ENCODE peak calls at places on chromosomes 11 and 22, in five cellular contexts. One of them, this sample, is unnamed.

GRCh38 chr11:46916669-46917108 is 1.7 kb downstream of the LRP4 start:
- DNase-seq in astrocyte of the spinal cord: peak; percentile 68
- DNase-seq in fibroblast of mammary gland: peak; percentile 66
- DNase-seq in dorsolateral prefrontal cortex: peak; percentile 41
- DNase-seq in mucosa of descending colon: no peak
- DNase-seq in this sample: no peak

GRCh38 chr11:90344546-90344945 is 121.7 kb upstream of the CHORDC1 start:
- DNase-seq in mucosa of descending colon: no peak
- DNase-seq in dorsolateral prefrontal cortex: no peak
- DNase-seq in astrocyte of the spinal cord: no peak
- DNase-seq in fibroblast of mammary gland: no peak
- DNase-seq in this sample: no peak

GRCh38 chr11:123060265-123061000 is 1.5 kb downstream of the HSPA8 start:
- DNase-seq in dorsolateral prefrontal cortex: no peak
- DNase-seq in astrocyte of the spinal cord: no peak
- DNase-seq in fibroblast of mammary gland: no peak
- DNase-seq in mucosa of descending colon: no peak
- DNase-seq in this sample: no peak

GRCh38 chr11:44424841-44425240 is 114.9 kb upstream of the ALX4 start:
- DNase-seq in astrocyte of the spinal cord: no peak
- DNase-seq in fibroblast of mammary gland: no peak
- DNase-seq in mucosa of descending colon: no peak
- DNase-seq in dorsolateral prefrontal cortex: no peak
- DNase-seq in this sample: no peak

GRCh38 chr11:33701302-33701701 is 676 bp upstream of the C11orf91 start:
- DNase-seq in fibroblast of mammary gland: peak; percentile 87
- DNase-seq in astrocyte of the spinal cord: no peak
- DNase-seq in dorsolateral prefrontal cortex: no peak
- DNase-seq in mucosa of descending colon: no peak
- DNase-seq in this sample: no peak

GRCh38 chr11:45145421-45146071 is 893 bp upstream of the PRDM11 start:
- DNase-seq in dorsolateral prefrontal cortex: no peak
- DNase-seq in mucosa of descending colon: no peak
- DNase-seq in fibroblast of mammary gland: peak; percentile 34
- DNase-seq in astrocyte of the spinal cord: peak; percentile 45
- DNase-seq in this sample: no peak

GRCh38 chr11:1936072-1936780 is 10.9 kb upstream of the MRPL23 start:
- DNase-seq in fibroblast of mammary gland: no peak
- DNase-seq in dorsolateral prefrontal cortex: no peak
- DNase-seq in mucosa of descending colon: peak; percentile 37
- DNase-seq in astrocyte of the spinal cord: no peak
- DNase-seq in this sample: no peak

GRCh38 chr11:115199501-115199900 is 304.7 kb downstream of the CADM1 start:
- DNase-seq in astrocyte of the spinal cord: peak; percentile 45
- DNase-seq in fibroblast of mammary gland: no peak
- DNase-seq in mucosa of descending colon: no peak
- DNase-seq in dorsolateral prefrontal cortex: no peak
- DNase-seq in this sample: no peak

GRCh38 chr11:97622795-97623194 is 1233.0 kb downstream of the JRKL start:
- DNase-seq in dorsolateral prefrontal cortex: no peak
- DNase-seq in fibroblast of mammary gland: no peak
- DNase-seq in mucosa of descending colon: no peak
- DNase-seq in astrocyte of the spinal cord: peak; percentile 15
- DNase-seq in this sample: no peak

DNA sequence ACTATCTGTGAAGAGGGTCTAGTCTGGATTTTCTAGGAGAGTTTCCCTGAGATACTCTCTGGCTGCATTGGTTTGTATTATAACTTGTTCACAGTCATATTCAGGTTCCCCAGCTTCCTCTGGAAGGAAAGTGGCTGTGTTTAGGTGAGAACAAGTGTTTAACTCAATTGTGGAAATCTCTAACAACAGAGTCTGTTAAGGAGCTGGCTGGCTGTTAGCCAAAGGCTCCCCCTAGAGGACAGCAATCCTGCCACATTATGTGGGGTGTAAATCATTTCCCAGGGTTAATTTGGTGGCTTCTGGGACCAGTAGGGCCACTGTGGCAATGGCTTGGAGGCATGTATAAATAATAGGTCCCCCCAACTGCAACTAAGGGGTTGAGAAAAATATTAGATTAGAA is 18.4 kb downstream of the MS4A6E start:
- DNase-seq in dorsolateral prefrontal cortex: peak; percentile 37
- DNase-seq in mucosa of descending colon: no peak
- DNase-seq in fibroblast of mammary gland: no peak
- DNase-seq in astrocyte of the spinal cord: no peak
- DNase-seq in this sample: no peak
- TF ChIP-seq CTCF in dorsolateral prefrontal cortex: no peak
- TF ChIP-seq CTCF in mucosa of descending colon: peak; percentile 8
- TF ChIP-seq CTCF in fibroblast of mammary gland: peak; percentile 8
- TF ChIP-seq CTCF in astrocyte of the spinal cord: no peak
- TF ChIP-seq CTCF in this sample: no peak

DNA sequence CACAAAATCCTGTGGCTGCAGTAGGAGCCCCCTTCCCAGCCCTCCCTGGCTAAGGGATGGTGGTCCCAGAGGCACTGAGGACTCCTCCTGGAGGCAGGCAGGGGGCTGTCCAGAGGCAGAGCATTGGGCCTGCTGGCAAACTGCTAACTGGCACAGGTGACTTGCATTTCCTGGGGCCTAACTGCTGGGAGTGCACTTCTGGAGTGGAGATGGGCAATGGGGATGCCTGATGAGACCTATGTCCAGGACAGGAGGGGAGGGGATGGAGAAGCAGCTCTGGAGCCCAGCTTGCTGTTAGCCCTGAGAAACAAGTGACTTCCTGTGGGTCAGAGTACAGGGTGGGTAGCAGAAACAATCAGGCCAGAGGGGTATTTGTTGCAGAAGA is 253.1 kb downstream of the ST3GAL4 start:
- DNase-seq in fibroblast of mammary gland: no peak
- DNase-seq in mucosa of descending colon: no peak
- DNase-seq in dorsolateral prefrontal cortex: no peak
- DNase-seq in astrocyte of the spinal cord: no peak
- DNase-seq in this sample: no peak
- TF ChIP-seq CTCF in fibroblast of mammary gland: no peak
- TF ChIP-seq CTCF in mucosa of descending colon: no peak
- TF ChIP-seq CTCF in dorsolateral prefrontal cortex: no peak
- TF ChIP-seq CTCF in astrocyte of the spinal cord: no peak
- TF ChIP-seq CTCF in this sample: no peak

GRCh38 chr11:77557553-77557952 is 32.2 kb upstream of the AQP11 start:
- DNase-seq in dorsolateral prefrontal cortex: no peak
- DNase-seq in astrocyte of the spinal cord: peak; percentile 19
- DNase-seq in mucosa of descending colon: no peak
- DNase-seq in fibroblast of mammary gland: peak; percentile 31
- DNase-seq in this sample: no peak
- TF ChIP-seq CTCF in dorsolateral prefrontal cortex: peak; percentile 14
- TF ChIP-seq CTCF in astrocyte of the spinal cord: peak; percentile 33
- TF ChIP-seq CTCF in mucosa of descending colon: no peak
- TF ChIP-seq CTCF in fibroblast of mammary gland: peak; percentile 30
- TF ChIP-seq CTCF in this sample: peak; percentile 10

GRCh38 chr11:515131-515530 is 8.1 kb upstream of the RNH1 start:
- DNase-seq in mucosa of descending colon: no peak
- DNase-seq in fibroblast of mammary gland: no peak
- DNase-seq in astrocyte of the spinal cord: no peak
- DNase-seq in dorsolateral prefrontal cortex: no peak
- DNase-seq in this sample: no peak

GRCh38 chr11:516400-516799 is 9.4 kb upstream of the RNH1 start:
- DNase-seq in fibroblast of mammary gland: no peak
- DNase-seq in mucosa of descending colon: no peak
- DNase-seq in dorsolateral prefrontal cortex: no peak
- DNase-seq in astrocyte of the spinal cord: no peak
- DNase-seq in this sample: no peak

GRCh38 chr11:521179-521688 is 14.1 kb downstream of the HRAS start:
- DNase-seq in mucosa of descending colon: no peak
- DNase-seq in fibroblast of mammary gland: no peak
- DNase-seq in dorsolateral prefrontal cortex: no peak
- DNase-seq in astrocyte of the spinal cord: no peak
- DNase-seq in this sample: no peak

GRCh38 chr11:520428-521178 is 13.6 kb upstream of the RNH1 start:
- DNase-seq in fibroblast of mammary gland: no peak
- DNase-seq in dorsolateral prefrontal cortex: no peak
- DNase-seq in astrocyte of the spinal cord: no peak
- DNase-seq in mucosa of descending colon: peak; percentile 55
- DNase-seq in this sample: no peak

GRCh38 chr11:518463-519202 is 11.6 kb upstream of the RNH1 start:
- DNase-seq in dorsolateral prefrontal cortex: peak; percentile 67
- DNase-seq in astrocyte of the spinal cord: peak; percentile 93
- DNase-seq in fibroblast of mammary gland: peak; percentile 96
- DNase-seq in mucosa of descending colon: peak; percentile 95
- DNase-seq in this sample: peak; percentile 60
- TF ChIP-seq CTCF in dorsolateral prefrontal cortex: peak; percentile 100
- TF ChIP-seq CTCF in astrocyte of the spinal cord: peak; percentile 72
- TF ChIP-seq CTCF in fibroblast of mammary gland: no peak
- TF ChIP-seq CTCF in mucosa of descending colon: peak; percentile 99
- TF ChIP-seq CTCF in this sample: peak; percentile 69

GRCh38 chr11:131561486-131561885 is 191.1 kb downstream of the NTM start:
- DNase-seq in mucosa of descending colon: no peak
- DNase-seq in fibroblast of mammary gland: no peak
- DNase-seq in astrocyte of the spinal cord: no peak
- DNase-seq in dorsolateral prefrontal cortex: no peak
- DNase-seq in this sample: no peak
- TF ChIP-seq CTCF in mucosa of descending colon: no peak
- TF ChIP-seq CTCF in fibroblast of mammary gland: no peak
- TF ChIP-seq CTCF in astrocyte of the spinal cord: no peak
- TF ChIP-seq CTCF in dorsolateral prefrontal cortex: peak; percentile 9
- TF ChIP-seq CTCF in this sample: no peak

GRCh38 chr11:70128435-70128906 is 50.4 kb downstream of the ANO1 start:
- DNase-seq in dorsolateral prefrontal cortex: no peak
- DNase-seq in fibroblast of mammary gland: no peak
- DNase-seq in astrocyte of the spinal cord: peak; percentile 61
- DNase-seq in mucosa of descending colon: no peak
- DNase-seq in this sample: no peak
- TF ChIP-seq CTCF in dorsolateral prefrontal cortex: no peak
- TF ChIP-seq CTCF in fibroblast of mammary gland: no peak
- TF ChIP-seq CTCF in astrocyte of the spinal cord: peak; percentile 12
- TF ChIP-seq CTCF in mucosa of descending colon: no peak
- TF ChIP-seq CTCF in this sample: no peak

DNA sequence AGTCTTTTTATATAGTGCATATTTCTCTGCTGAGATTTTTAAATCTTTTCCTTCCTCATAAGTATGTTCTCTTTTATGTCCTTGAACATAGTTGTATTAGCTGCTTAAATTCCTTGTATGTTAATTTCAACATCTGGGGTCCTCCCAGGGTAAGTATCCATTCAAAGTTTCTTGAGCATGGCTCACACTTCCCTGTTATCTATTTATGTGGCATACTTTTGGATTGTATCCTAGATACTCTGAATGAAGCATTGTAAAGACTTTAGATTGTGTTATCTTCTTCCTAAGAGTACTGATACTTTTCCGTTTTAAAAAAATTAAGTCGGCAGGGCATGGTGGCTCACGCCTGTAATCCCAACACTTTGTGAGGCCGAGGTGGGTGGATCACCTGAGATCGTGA is 28.4 kb upstream of the PITPNB start:
- DNase-seq in astrocyte of the spinal cord: no peak
- DNase-seq in mucosa of descending colon: no peak
- DNase-seq in fibroblast of mammary gland: no peak
- DNase-seq in dorsolateral prefrontal cortex: no peak
- DNase-seq in this sample: no peak
- TF ChIP-seq CTCF in astrocyte of the spinal cord: no peak
- TF ChIP-seq CTCF in mucosa of descending colon: no peak
- TF ChIP-seq CTCF in fibroblast of mammary gland: no peak
- TF ChIP-seq CTCF in dorsolateral prefrontal cortex: no peak
- TF ChIP-seq CTCF in this sample: no peak

GRCh38 chr22:38148252-38148651 is 33.4 kb downstream of the PLA2G6 start:
- DNase-seq in mucosa of descending colon: no peak
- DNase-seq in fibroblast of mammary gland: peak; percentile 60
- DNase-seq in dorsolateral prefrontal cortex: no peak
- DNase-seq in astrocyte of the spinal cord: peak; percentile 83
- DNase-seq in this sample: peak; percentile 11

GRCh38 chr22:38139901-38140300 is 29.4 kb upstream of the BAIAP2L2 start:
- DNase-seq in dorsolateral prefrontal cortex: no peak
- DNase-seq in mucosa of descending colon: no peak
- DNase-seq in fibroblast of mammary gland: no peak
- DNase-seq in astrocyte of the spinal cord: no peak
- DNase-seq in this sample: no peak

GRCh38 chr22:38142606-38143005 is 32.1 kb upstream of the BAIAP2L2 start:
- DNase-seq in mucosa of descending colon: no peak
- DNase-seq in dorsolateral prefrontal cortex: no peak
- DNase-seq in fibroblast of mammary gland: no peak
- DNase-seq in astrocyte of the spinal cord: no peak
- DNase-seq in this sample: no peak

GRCh38 chr22:38141574-38141973 is 31.1 kb upstream of the BAIAP2L2 start:
- DNase-seq in fibroblast of mammary gland: no peak
- DNase-seq in mucosa of descending colon: no peak
- DNase-seq in dorsolateral prefrontal cortex: no peak
- DNase-seq in astrocyte of the spinal cord: no peak
- DNase-seq in this sample: no peak

GRCh38 chr22:38144025-38144405 is 33.5 kb upstream of the BAIAP2L2 start:
- DNase-seq in fibroblast of mammary gland: no peak
- DNase-seq in mucosa of descending colon: no peak
- DNase-seq in astrocyte of the spinal cord: no peak
- DNase-seq in dorsolateral prefrontal cortex: no peak
- DNase-seq in this sample: no peak
- TF ChIP-seq CTCF in fibroblast of mammary gland: no peak
- TF ChIP-seq CTCF in mucosa of descending colon: no peak
- TF ChIP-seq CTCF in astrocyte of the spinal cord: no peak
- TF ChIP-seq CTCF in dorsolateral prefrontal cortex: no peak
- TF ChIP-seq CTCF in this sample: no peak

GRCh38 chr11:130546901-130547694 is 98.7 kb downstream of the ADAMTS15 start:
- DNase-seq in astrocyte of the spinal cord: no peak
- DNase-seq in mucosa of descending colon: no peak
- DNase-seq in fibroblast of mammary gland: no peak
- DNase-seq in dorsolateral prefrontal cortex: no peak
- DNase-seq in this sample: no peak
- TF ChIP-seq CTCF in astrocyte of the spinal cord: no peak
- TF ChIP-seq CTCF in mucosa of descending colon: no peak
- TF ChIP-seq CTCF in fibroblast of mammary gland: no peak
- TF ChIP-seq CTCF in dorsolateral prefrontal cortex: no peak
- TF ChIP-seq CTCF in this sample: no peak

This sample was measured in AG04450.